ENCODE peak calls at places on chromosomes 16 and 17, in eight cellular contexts. I is spleen; B is RWPE2; J is trophoblast cell; K is H1; S is Panc1; Z is Caco-2; Y is CD8-positive, alpha-beta memory T cell. C is an unnamed sample. For H3K4me1, H3K9me3 and H3K36me3, the result is how much of the 10 kb centered on the place peaks cover.

GRCh38 chr16:54171855-54172537 is 114.6 kb downstream of the IRX3 start:
- DNase-seq in I (no peak), J (peak), S (no peak), Z (peak), Y (no peak), B (no peak), K (no peak), C (no peak)

GRCh38 chr16:4675864-4676786 is 17.2 kb upstream of the NUDT16L1 start:
- DNase-seq in K (no peak), Z (no peak), J (no peak), S (no peak), Y (peak), I (peak), B (no peak), C (no peak)

GRCh38 chr16:68825427-68825826 is 17.9 kb upstream of the TANGO6 start:
- DNase-seq in Y (no peak), S (no peak), Z (no peak), B (no peak), I (no peak), K (no peak), J (no peak), C (no peak)

GRCh38 chr16:8944113-8944765 is 19.5 kb downstream of the USP7 start:
- DNase-seq in Z (no peak), S (no peak), B (no peak), J (no peak), I (no peak), K (no peak), Y (no peak), C (no peak)

GRCh38 chr16:15983898-15984297 is 34.5 kb downstream of the ABCC1 start:
- DNase-seq in Y (no peak), S (no peak), I (no peak), J (no peak), B (no peak), K (no peak), Z (no peak), C (no peak)

GRCh38 chr16:27374231-27374793 is 27.7 kb upstream of the IL21R start:
- DNase-seq in Z (no peak), K (no peak), J (no peak), I (peak), B (no peak), S (no peak), Y (no peak), C (no peak)

GRCh38 chr16:3017806-3018506 is at the start of gene CLDN6:
- DNase-seq in K (peak), B (no peak), I (no peak), Z (peak), S (no peak), Y (no peak), J (no peak), C (no peak)

GRCh38 chr17:29401237-29401636 is 11.1 kb downstream of the TAOK1 start:
- DNase-seq in K (no peak), Z (no peak), S (no peak), B (no peak), Y (no peak), I (no peak), J (no peak), C (no peak)

GRCh38 chr17:36608794-36609497 is 7.6 kb downstream of the MRM1 start:
- DNase-seq in K (peak), I (no peak), B (no peak), Z (no peak), Y (no peak), S (no peak), J (no peak), C (no peak)

GRCh38 chr16:5062790-5063765 is 2.7 kb downstream of the C16orf89 start:
- DNase-seq in K (no peak), I (peak), J (no peak), Y (no peak), S (no peak), B (peak), Z (no peak), C (no peak)

GRCh38 chr17:17098426-17099035 is 56.3 kb downstream of the MPRIP start:
- DNase-seq in I (no peak), K (no peak), J (no peak), Y (no peak), B (no peak), Z (no peak), S (no peak), C (no peak)

GRCh38 chr17:61831099-61831498 is 32.2 kb downstream of the BRIP1 start:
- DNase-seq in S (no peak), B (no peak), Y (no peak), I (no peak), J (no peak), K (no peak), Z (no peak), C (no peak)

GRCh38 chr16:50037791-50038190 is 12.8 kb downstream of the CNEP1R1 start:
- DNase-seq in Y (no peak), S (no peak), I (no peak), J (no peak), B (no peak), K (no peak), Z (no peak), C (no peak)

GRCh38 chr16:71210-71539 is 1.3 kb downstream of the RHBDF1 start:
- DNase-seq in J (no peak), Z (no peak), B (no peak), K (no peak), I (no peak), Y (no peak), S (no peak), C (no peak)

GRCh38 chr16:12097523-12098428 is 121.2 kb downstream of the SNX29 start:
- DNase-seq in J (no peak), Y (no peak), S (no peak), K (no peak), B (peak), Z (peak), I (peak), C (no peak)

GRCh38 chr17:77363821-77364361 is 223.1 kb downstream of the SEC14L1 start:
- DNase-seq in I (peak), K (no peak), Y (no peak), S (no peak), B (peak), J (no peak), Z (no peak), C (no peak)

GRCh38 chr17:45231481-45232116 is 9.9 kb downstream of the FMNL1 start:
- DNase-seq in K (peak), Y (no peak), I (peak), J (no peak), B (peak), S (no peak), Z (peak), C (no peak)

GRCh38 chr17:7548585-7549400 is at the start of gene TNFSF12:
- DNase-seq in K (peak), Z (no peak), Y (peak), S (no peak), I (peak), B (no peak), J (no peak), C (no peak)

GRCh38 chr16:81514041-81514559 is 69.5 kb downstream of the CMIP start:
- DNase-seq in S (no peak), Y (no peak), B (no peak), I (peak), Z (no peak), K (no peak), J (no peak), C (no peak)

GRCh38 chr17:57609125-57609877 is 135.8 kb downstream of the CCDC182 start:
- DNase-seq in Y (no peak), I (no peak), Z (no peak), B (no peak), J (peak), K (no peak), S (no peak), C (no peak)

GRCh38 chr17:22266231-22266630 is 573.9 kb downstream of the KCNJ18 start:
- DNase-seq in S (no peak), J (no peak), Y (no peak), Z (no peak), I (no peak), K (no peak), B (no peak), C (no peak)

GRCh38 chr17:57672205-57672632 is 72.9 kb downstream of the CCDC182 start:
- DNase-seq in B (no peak), S (no peak), I (peak), K (no peak), Z (no peak), J (no peak), Y (peak), C (no peak)

GRCh38 chr17:34717092-34717491 is 137.7 kb downstream of the TMEM132E start:
- DNase-seq in K (no peak), I (no peak), Y (no peak), B (no peak), S (no peak), J (no peak), Z (no peak), C (no peak)

GRCh38 chr16:11546522-11547485 is 39.9 kb downstream of the LITAF start:
- DNase-seq in S (no peak), B (no peak), I (no peak), Z (no peak), J (no peak), K (no peak), Y (no peak), C (no peak)

GRCh38 chr17:6568186-6568758 is 11.9 kb upstream of the PITPNM3 start:
- DNase-seq in S (no peak), Y (no peak), K (peak), Z (no peak), J (no peak), I (no peak), B (no peak), C (no peak)

GRCh38 chr17:81290230-81290629 is 4.9 kb downstream of the SLC38A10 start:
- DNase-seq in K (no peak), S (no peak), Z (no peak), I (no peak), B (no peak), Y (no peak), J (no peak), C (no peak)
- H3K4me1 ChIP-seq in K (under half), S (under half), Z (under half), I (half or more), B (under half), Y (under half), J (under half), C (under half)

GRCh38 chr17:28267720-28268609 is 51.0 kb upstream of the TMEM97 start:
- DNase-seq in S (no peak), Z (no peak), I (no peak), K (no peak), B (no peak), Y (no peak), J (peak), C (no peak)
- H3K9me3 ChIP-seq in S (under half), Z (under half), I (under half), K (under half), B (under half), Y (under half), J (under half), C (under half)

GRCh38 chr17:59607817-59608403 is 11.8 kb upstream of the CLTC start:
- DNase-seq in I (no peak), Y (peak), S (no peak), B (no peak), J (peak), K (peak), Z (no peak), C (peak)
- H3K36me3 ChIP-seq in I (under half), Y (under half), S (under half), B (half or more), J (under half), K (under half), Z (under half), C (under half)

GRCh38 chr17:73307130-73307529 is 4.7 kb downstream of the CDC42EP4 start:
- DNase-seq in Y (no peak), Z (no peak), J (no peak), K (no peak), I (no peak), S (no peak), B (no peak), C (no peak)
- H3K4me1 ChIP-seq in Y (under half), Z (under half), J (under half), K (under half), I (half or more), S (half or more), B (half or more), C (under half)

GRCh38 chr16:31764103-31764502 is 109.5 kb upstream of the ZNF267 start:
- DNase-seq in I (no peak), J (no peak), Y (no peak), Z (no peak), S (no peak), K (no peak), B (no peak), C (no peak)

GRCh38 chr16:31767267-31767666 is 106.3 kb upstream of the ZNF267 start:
- DNase-seq in K (no peak), I (no peak), Z (no peak), S (no peak), B (no peak), J (no peak), Y (no peak), C (no peak)
- H3K9me3 ChIP-seq in K (half or more), I (half or more), Z (under half), S (under half), B (under half), J (under half), Y (half or more), C (under half)

GRCh38 chr16:83917152-83918120 is 18.5 kb downstream of the MLYCD start:
- DNase-seq in B (no peak), Z (no peak), K (no peak), I (peak), S (no peak), Y (no peak), J (no peak), C (no peak)

GRCh38 chr16:83915081-83915480 is 16.2 kb downstream of the MLYCD start:
- DNase-seq in I (no peak), Y (no peak), B (no peak), Z (no peak), S (no peak), J (no peak), K (no peak), C (no peak)

GRCh38 chr16:83913234-83913633 is 14.3 kb downstream of the MLYCD start:
- DNase-seq in Y (no peak), J (peak), B (no peak), I (no peak), K (no peak), Z (no peak), S (no peak), C (no peak)

GRCh38 chr16:83914091-83914710 is 15.3 kb downstream of the MLYCD start:
- DNase-seq in Z (no peak), Y (no peak), I (no peak), K (no peak), S (no peak), B (no peak), J (no peak), C (no peak)

GRCh38 chr16:83915491-83915890 is 16.6 kb downstream of the MLYCD start:
- DNase-seq in B (no peak), Y (no peak), Z (no peak), K (no peak), I (no peak), J (no peak), S (no peak), C (no peak)
- H3K36me3 ChIP-seq in B (under half), Y (under half), Z (under half), K (under half), I (half or more), J (under half), S (under half), C (under half)

C was measured in iPS DF 6.9.